ENCODE peak calls at places on chromosome 4, in six cellular contexts. One of them, this sample, is unnamed.

GRCh38 chr4:7425591-7426468 is 8.9 kb downstream of the PSAPL1 start:
- DNase-seq in neural crest cell: no peak
- DNase-seq in mucosa of descending colon: peak
- DNase-seq in germinal center: no peak
- DNase-seq in CD4-positive, CD25-positive, alpha-beta regulatory T cell: no peak
- DNase-seq in activated T-helper 1 cell treated with anti-CD3 and anti-CD28 coated beads, Interleukin-2, amount 50 U/mL, for 16 hours: peak
- DNase-seq in this sample: no peak

GRCh38 chr4:41839945-41840854 is 91.7 kb upstream of the PHOX2B start:
- DNase-seq in neural crest cell: no peak
- DNase-seq in mucosa of descending colon: no peak
- DNase-seq in germinal center: no peak
- DNase-seq in CD4-positive, CD25-positive, alpha-beta regulatory T cell: no peak
- DNase-seq in activated T-helper 1 cell treated with anti-CD3 and anti-CD28 coated beads, Interleukin-2, amount 50 U/mL, for 16 hours: no peak
- DNase-seq in this sample: no peak

GRCh38 chr4:14054391-14054790 is 426.9 kb upstream of the BOD1L1 start:
- DNase-seq in neural crest cell: no peak
- DNase-seq in mucosa of descending colon: no peak
- DNase-seq in germinal center: no peak
- DNase-seq in CD4-positive, CD25-positive, alpha-beta regulatory T cell: no peak
- DNase-seq in activated T-helper 1 cell treated with anti-CD3 and anti-CD28 coated beads, Interleukin-2, amount 50 U/mL, for 16 hours: no peak
- DNase-seq in this sample: no peak

GRCh38 chr4:184056877-184057276 is 151.8 kb downstream of the STOX2 start:
- DNase-seq in neural crest cell: no peak
- DNase-seq in mucosa of descending colon: no peak
- DNase-seq in germinal center: no peak
- DNase-seq in CD4-positive, CD25-positive, alpha-beta regulatory T cell: no peak
- DNase-seq in activated T-helper 1 cell treated with anti-CD3 and anti-CD28 coated beads, Interleukin-2, amount 50 U/mL, for 16 hours: no peak
- DNase-seq in this sample: no peak

GRCh38 chr4:154416183-154416543 is 75.4 kb downstream of the DCHS2 start:
- DNase-seq in neural crest cell: peak
- DNase-seq in mucosa of descending colon: no peak
- DNase-seq in germinal center: no peak
- DNase-seq in CD4-positive, CD25-positive, alpha-beta regulatory T cell: no peak
- DNase-seq in activated T-helper 1 cell treated with anti-CD3 and anti-CD28 coated beads, Interleukin-2, amount 50 U/mL, for 16 hours: no peak
- DNase-seq in this sample: peak

GRCh38 chr4:124206779-124207605 is 505.5 kb downstream of the ANKRD50 start:
- DNase-seq in neural crest cell: no peak
- DNase-seq in mucosa of descending colon: no peak
- DNase-seq in germinal center: no peak
- DNase-seq in CD4-positive, CD25-positive, alpha-beta regulatory T cell: no peak
- DNase-seq in activated T-helper 1 cell treated with anti-CD3 and anti-CD28 coated beads, Interleukin-2, amount 50 U/mL, for 16 hours: no peak
- DNase-seq in this sample: no peak

GRCh38 chr4:183987987-183988392 is 82.9 kb downstream of the STOX2 start:
- DNase-seq in neural crest cell: peak
- DNase-seq in mucosa of descending colon: no peak
- DNase-seq in germinal center: no peak
- DNase-seq in CD4-positive, CD25-positive, alpha-beta regulatory T cell: no peak
- DNase-seq in activated T-helper 1 cell treated with anti-CD3 and anti-CD28 coated beads, Interleukin-2, amount 50 U/mL, for 16 hours: no peak
- DNase-seq in this sample: peak

GRCh38 chr4:150033937-150034336 is 44.3 kb upstream of the DCLK2 start:
- DNase-seq in neural crest cell: no peak
- DNase-seq in mucosa of descending colon: peak
- DNase-seq in germinal center: no peak
- DNase-seq in CD4-positive, CD25-positive, alpha-beta regulatory T cell: no peak
- DNase-seq in activated T-helper 1 cell treated with anti-CD3 and anti-CD28 coated beads, Interleukin-2, amount 50 U/mL, for 16 hours: no peak
- DNase-seq in this sample: no peak

GRCh38 chr4:89753601-89754066 is 83.3 kb downstream of the SNCA start:
- DNase-seq in neural crest cell: no peak
- DNase-seq in mucosa of descending colon: no peak
- DNase-seq in germinal center: no peak
- DNase-seq in CD4-positive, CD25-positive, alpha-beta regulatory T cell: no peak
- DNase-seq in activated T-helper 1 cell treated with anti-CD3 and anti-CD28 coated beads, Interleukin-2, amount 50 U/mL, for 16 hours: no peak
- DNase-seq in this sample: no peak

GRCh38 chr4:139606600-139607301 is 50.7 kb upstream of the SETD7 start:
- DNase-seq in neural crest cell: no peak
- DNase-seq in mucosa of descending colon: no peak
- DNase-seq in germinal center: no peak
- DNase-seq in CD4-positive, CD25-positive, alpha-beta regulatory T cell: no peak
- DNase-seq in activated T-helper 1 cell treated with anti-CD3 and anti-CD28 coated beads, Interleukin-2, amount 50 U/mL, for 16 hours: no peak
- DNase-seq in this sample: no peak

GRCh38 chr4:181194096-181194495 is 1049.1 kb upstream of the TENM3 start:
- DNase-seq in neural crest cell: no peak
- DNase-seq in mucosa of descending colon: no peak
- DNase-seq in germinal center: no peak
- DNase-seq in CD4-positive, CD25-positive, alpha-beta regulatory T cell: no peak
- DNase-seq in activated T-helper 1 cell treated with anti-CD3 and anti-CD28 coated beads, Interleukin-2, amount 50 U/mL, for 16 hours: no peak
- DNase-seq in this sample: no peak

GRCh38 chr4:82784615-82785247 is 13.9 kb downstream of the SCD5 start:
- DNase-seq in neural crest cell: no peak
- DNase-seq in mucosa of descending colon: no peak
- DNase-seq in germinal center: no peak
- DNase-seq in CD4-positive, CD25-positive, alpha-beta regulatory T cell: no peak
- DNase-seq in activated T-helper 1 cell treated with anti-CD3 and anti-CD28 coated beads, Interleukin-2, amount 50 U/mL, for 16 hours: no peak
- DNase-seq in this sample: peak

GRCh38 chr4:105399535-105400161 is 74.2 kb downstream of the PPA2 start:
- DNase-seq in neural crest cell: no peak
- DNase-seq in mucosa of descending colon: no peak
- DNase-seq in germinal center: no peak
- DNase-seq in CD4-positive, CD25-positive, alpha-beta regulatory T cell: no peak
- DNase-seq in activated T-helper 1 cell treated with anti-CD3 and anti-CD28 coated beads, Interleukin-2, amount 50 U/mL, for 16 hours: no peak
- DNase-seq in this sample: no peak

GRCh38 chr4:94015956-94016355 is 187.4 kb downstream of the ATOH1 start:
- DNase-seq in neural crest cell: no peak
- DNase-seq in mucosa of descending colon: no peak
- DNase-seq in germinal center: no peak
- DNase-seq in CD4-positive, CD25-positive, alpha-beta regulatory T cell: no peak
- DNase-seq in activated T-helper 1 cell treated with anti-CD3 and anti-CD28 coated beads, Interleukin-2, amount 50 U/mL, for 16 hours: no peak
- DNase-seq in this sample: no peak